ENCODE peak calls at places on chromosomes 2 and 18, in seven cellular contexts. L, W, T, D, S, H and J are unnamed samples.

GRCh38 chr18:4125246-4125938 is 329.7 kb downstream of the DLGAP1 start:
- DNase-seq in L (no peak), W (peak), T (no peak), D (no peak), S (no peak), H (no peak), J (no peak)

GRCh38 chr2:18976112-18976961 is 382.1 kb downstream of the OSR1 start:
- DNase-seq in L (peak), W (peak), T (no peak), D (peak), S (peak), H (no peak), J (no peak)

GRCh38 chr2:9473308-9473984 is 905 bp upstream of the IAH1 start:
- DNase-seq in L (no peak), W (no peak), T (peak), D (no peak), S (no peak), H (peak), J (no peak)

GRCh38 chr18:79199691-79200374 is 130.6 kb downstream of the ATP9B start:
- DNase-seq in L (peak), W (peak), T (no peak), D (no peak), S (peak), H (peak), J (no peak)

GRCh38 chr2:150538582-150539236 is 51.2 kb upstream of the RND3 start:
- DNase-seq in L (peak), W (peak), T (no peak), D (no peak), S (no peak), H (peak), J (no peak)

GRCh38 chr2:15517793-15518192 is 43.3 kb downstream of the NBAS start:
- DNase-seq in L (no peak), W (no peak), T (no peak), D (no peak), S (no peak), H (no peak), J (no peak)

GRCh38 chr18:8261651-8262091 is 347.6 kb upstream of the RAB12 start:
- DNase-seq in L (peak), W (no peak), T (no peak), D (no peak), S (no peak), H (no peak), J (no peak)

GRCh38 chr2:134818321-134818720 is 20.1 kb upstream of the ACMSD start:
- DNase-seq in L (no peak), W (no peak), T (no peak), D (no peak), S (no peak), H (peak), J (no peak)

GRCh38 chr2:105274046-105274445 is 32.5 kb downstream of the GPR45 start:
- DNase-seq in L (no peak), W (peak), T (no peak), D (no peak), S (no peak), H (no peak), J (no peak)

GRCh38 chr2:238158807-238159539 is at the start of gene ERFE:
- DNase-seq in L (no peak), W (peak), T (no peak), D (no peak), S (no peak), H (peak), J (no peak)

GRCh38 chr2:178109813-178110212 is 2.4 kb upstream of the RBM45 start:
- DNase-seq in L (peak), W (peak), T (no peak), D (no peak), S (peak), H (peak), J (no peak)

GRCh38 chr2:71071681-71072398 is 3.4 kb downstream of the NAGK start:
- DNase-seq in L (no peak), W (no peak), T (peak), D (peak), S (no peak), H (peak), J (no peak)

GRCh38 chr2:25688236-25688635 is 14.9 kb upstream of the DTNB start:
- DNase-seq in L (no peak), W (no peak), T (no peak), D (no peak), S (no peak), H (no peak), J (no peak)

GRCh38 chr2:29766191-29766590 is 155.2 kb downstream of the ALK start:
- DNase-seq in L (no peak), W (no peak), T (no peak), D (no peak), S (no peak), H (peak), J (no peak)

GRCh38 chr2:205946226-205946625 is 139.7 kb downstream of the INO80D start:
- DNase-seq in L (no peak), W (no peak), T (no peak), D (no peak), S (no peak), H (no peak), J (no peak)

GRCh38 chr18:9719421-9719981 is 11.4 kb downstream of the RAB31 start:
- DNase-seq in L (no peak), W (peak), T (no peak), D (peak), S (no peak), H (peak), J (peak)

GRCh38 chr2:130824492-130825061 is 12.1 kb upstream of the ARHGEF4 start:
- DNase-seq in L (peak), W (peak), T (no peak), D (no peak), S (peak), H (peak), J (peak)

GRCh38 chr2:121309801-121310200 is 24.8 kb upstream of the TFCP2L1 start:
- DNase-seq in L (peak), W (no peak), T (no peak), D (peak), S (no peak), H (peak), J (peak)

GRCh38 chr2:222448806-222449205 is 24.5 kb downstream of the SGPP2 start:
- DNase-seq in L (peak), W (peak), T (no peak), D (peak), S (no peak), H (no peak), J (no peak)

GRCh38 chr18:60549338-60549960 is 176.9 kb upstream of the MC4R start:
- DNase-seq in L (peak), W (peak), T (no peak), D (no peak), S (peak), H (peak), J (peak)

GRCh38 chr2:141109633-141110032 is 1021.2 kb downstream of the LRP1B start:
- DNase-seq in L (no peak), W (no peak), T (no peak), D (no peak), S (no peak), H (peak), J (peak)

GRCh38 chr2:209596275-209596674 is 172.4 kb downstream of the MAP2 start:
- DNase-seq in L (no peak), W (no peak), T (no peak), D (no peak), S (no peak), H (no peak), J (no peak)

GRCh38 chr18:53441761-53442414 is 782.6 kb downstream of the MBD2 start:
- DNase-seq in L (no peak), W (no peak), T (no peak), D (no peak), S (no peak), H (no peak), J (no peak)

DNA sequence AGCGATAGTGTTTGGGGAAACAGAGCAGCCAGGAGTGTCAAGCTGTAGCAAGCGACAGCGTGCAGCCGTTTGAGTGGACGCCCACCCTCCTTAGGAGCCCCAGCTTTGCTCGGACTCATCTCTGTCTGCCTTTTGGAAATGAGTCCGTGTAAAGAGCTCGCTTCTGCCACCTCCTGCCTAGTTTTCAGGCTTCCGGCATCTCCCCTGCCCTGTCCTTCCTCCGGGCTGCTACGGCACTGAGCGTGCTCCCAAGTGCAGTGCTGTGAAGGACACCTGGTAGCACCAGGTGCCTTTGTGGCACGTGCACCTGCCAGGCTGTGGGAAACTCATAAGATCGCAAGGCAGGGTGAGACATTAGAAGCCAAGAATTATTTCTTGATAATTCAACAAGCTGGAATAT is 117.1 kb downstream of the RNF144A start:
- DNase-seq in L (no peak), W (peak), T (peak), D (peak), S (no peak), H (no peak), J (no peak)
- TF ChIP-seq CTCF in L (no peak), W (no peak), T (no peak), D (no peak), S (no peak), H (no peak), J (peak)

DNA sequence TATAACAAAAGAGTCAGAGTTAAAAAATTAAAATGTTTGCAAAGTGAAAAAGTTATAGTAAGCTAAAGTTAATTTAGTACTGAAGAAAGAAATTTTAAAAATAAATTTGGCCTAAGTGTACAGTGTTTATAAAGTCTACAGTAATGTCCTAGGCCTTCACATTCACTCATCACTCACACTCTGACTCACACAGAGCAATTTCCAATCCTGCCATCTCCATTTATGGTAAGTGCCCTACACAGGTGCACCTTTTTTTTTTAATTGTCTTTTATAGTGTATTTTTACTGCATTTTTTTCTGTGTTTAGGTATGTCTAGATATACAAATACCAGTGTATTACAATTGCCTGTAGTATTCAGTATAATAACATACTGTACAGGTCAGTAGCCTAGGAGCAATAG is 562.9 kb downstream of the PIK3C3 start:
- DNase-seq in L (no peak), W (no peak), T (no peak), D (no peak), S (no peak), H (no peak), J (no peak)
- H3K4me3 ChIP-seq in L (no peak), W (no peak), T (no peak), D (no peak), S (no peak), H (no peak), J (no peak)

GRCh38 chr2:227551804-227552203 is 46.9 kb upstream of the SCYGR2 start:
- DNase-seq in L (no peak), W (no peak), T (no peak), D (no peak), S (no peak), H (no peak), J (no peak)

DNA sequence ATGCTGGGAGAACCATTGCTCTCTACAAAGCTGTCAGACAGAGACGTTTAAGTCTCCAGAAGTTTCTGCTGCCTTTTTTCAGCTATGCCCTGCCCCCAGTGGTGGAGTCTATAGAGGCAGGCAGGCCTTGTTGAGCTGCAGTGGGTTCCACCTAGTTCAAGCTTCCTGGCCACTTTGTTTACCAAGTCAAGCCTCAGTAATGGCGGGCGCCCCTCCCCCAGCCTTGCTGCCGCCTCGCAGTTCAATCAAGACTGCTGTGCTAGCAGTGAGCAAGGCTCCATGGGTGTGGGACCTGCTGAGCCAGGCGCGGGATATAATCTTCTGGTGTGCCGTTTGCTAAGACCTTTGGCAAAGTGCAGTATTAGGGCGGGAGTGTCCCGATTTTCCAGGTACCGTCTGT is 52.7 kb upstream of the SCYGR2 start:
- DNase-seq in L (no peak), W (no peak), T (no peak), D (no peak), S (no peak), H (peak), J (no peak)
- TF ChIP-seq CTCF in L (peak), W (peak), T (no peak), D (no peak), S (peak), H (peak), J (peak)

DNA sequence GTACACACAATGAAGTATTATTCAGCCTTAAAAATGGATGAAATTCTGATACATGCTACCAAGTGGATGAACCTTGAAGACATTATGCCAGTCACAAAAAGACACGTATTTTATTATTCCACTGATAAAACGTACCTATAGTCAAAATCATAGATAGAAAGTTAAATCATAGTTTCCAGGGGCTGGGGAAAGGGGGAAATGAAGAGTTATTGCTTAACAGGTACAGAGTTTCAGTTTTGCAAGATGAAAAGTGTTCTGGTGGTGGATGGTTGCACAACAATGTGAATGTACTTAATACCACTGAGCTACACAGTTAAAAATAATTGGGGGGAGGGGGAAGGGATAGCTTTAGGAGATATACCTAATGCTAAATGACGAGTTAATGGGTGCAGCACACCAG is 279.0 kb upstream of the STON1 start:
- DNase-seq in L (no peak), W (peak), T (no peak), D (no peak), S (no peak), H (peak), J (no peak)
- H3K4me3 ChIP-seq in L (no peak), W (no peak), T (no peak), D (no peak), S (no peak), H (no peak), J (no peak)

GRCh38 chr2:75729861-75730260 is 19.1 kb upstream of the GCFC2 start:
- DNase-seq in L (no peak), W (peak), T (no peak), D (no peak), S (no peak), H (peak), J (no peak)
- TF ChIP-seq CTCF in L (peak), W (peak), T (no peak), D (no peak), S (peak), H (peak), J (peak)

GRCh38 chr2:217941339-217941738 is 61.5 kb downstream of the TNS1 start:
- DNase-seq in L (no peak), W (no peak), T (no peak), D (no peak), S (no peak), H (no peak), J (no peak)
- H3K4me3 ChIP-seq in L (no peak), W (peak), T (no peak), D (peak), S (peak), H (no peak), J (peak)

DNA sequence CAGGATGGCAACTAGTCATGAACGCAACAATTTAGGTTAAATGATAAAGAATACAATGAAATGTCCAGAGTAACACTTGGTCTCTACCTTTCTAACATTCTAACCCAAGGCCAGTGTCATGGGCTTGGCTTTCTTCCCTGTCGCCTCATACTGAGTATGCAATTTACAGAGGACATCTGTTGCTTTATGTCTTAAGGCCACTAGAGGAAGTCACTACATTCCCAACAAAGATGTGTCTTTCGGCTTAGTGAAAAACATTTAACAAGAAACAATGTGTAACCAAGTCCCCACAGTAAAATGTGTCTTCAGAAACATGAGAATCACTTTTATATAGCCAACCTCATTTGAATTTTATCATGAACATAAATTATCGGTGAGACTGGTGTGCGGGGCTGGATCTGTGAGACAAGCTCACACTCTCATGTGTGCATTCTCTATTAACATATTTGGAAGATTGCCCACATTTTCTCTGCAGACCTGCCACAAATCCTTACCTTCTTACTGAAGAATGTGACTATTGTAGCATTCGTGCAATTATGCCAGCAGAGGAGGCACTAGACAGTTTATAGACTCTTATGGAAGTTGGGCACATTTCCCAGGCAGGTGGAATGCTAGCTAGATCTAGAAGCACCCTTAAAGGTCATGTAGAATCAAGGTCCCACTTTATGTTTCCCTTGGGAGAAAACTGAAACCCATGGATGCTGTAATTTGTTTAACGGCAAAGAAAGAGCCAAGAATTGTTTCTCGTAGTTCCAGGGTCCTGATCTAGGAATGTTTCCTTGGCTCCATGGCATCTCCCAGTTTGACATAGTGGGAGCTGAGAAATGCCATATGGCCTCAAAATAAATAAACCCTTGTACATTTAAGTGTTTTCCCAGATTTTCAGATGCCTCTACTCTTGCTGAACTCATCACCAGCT is 101.8 kb downstream of the CD226 start:
- DNase-seq in L (no peak), W (peak), T (no peak), D (no peak), S (no peak), H (no peak), J (no peak)
- TF ChIP-seq CTCF in L (no peak), W (no peak), T (no peak), D (no peak), S (no peak), H (no peak), J (no peak)

DNA sequence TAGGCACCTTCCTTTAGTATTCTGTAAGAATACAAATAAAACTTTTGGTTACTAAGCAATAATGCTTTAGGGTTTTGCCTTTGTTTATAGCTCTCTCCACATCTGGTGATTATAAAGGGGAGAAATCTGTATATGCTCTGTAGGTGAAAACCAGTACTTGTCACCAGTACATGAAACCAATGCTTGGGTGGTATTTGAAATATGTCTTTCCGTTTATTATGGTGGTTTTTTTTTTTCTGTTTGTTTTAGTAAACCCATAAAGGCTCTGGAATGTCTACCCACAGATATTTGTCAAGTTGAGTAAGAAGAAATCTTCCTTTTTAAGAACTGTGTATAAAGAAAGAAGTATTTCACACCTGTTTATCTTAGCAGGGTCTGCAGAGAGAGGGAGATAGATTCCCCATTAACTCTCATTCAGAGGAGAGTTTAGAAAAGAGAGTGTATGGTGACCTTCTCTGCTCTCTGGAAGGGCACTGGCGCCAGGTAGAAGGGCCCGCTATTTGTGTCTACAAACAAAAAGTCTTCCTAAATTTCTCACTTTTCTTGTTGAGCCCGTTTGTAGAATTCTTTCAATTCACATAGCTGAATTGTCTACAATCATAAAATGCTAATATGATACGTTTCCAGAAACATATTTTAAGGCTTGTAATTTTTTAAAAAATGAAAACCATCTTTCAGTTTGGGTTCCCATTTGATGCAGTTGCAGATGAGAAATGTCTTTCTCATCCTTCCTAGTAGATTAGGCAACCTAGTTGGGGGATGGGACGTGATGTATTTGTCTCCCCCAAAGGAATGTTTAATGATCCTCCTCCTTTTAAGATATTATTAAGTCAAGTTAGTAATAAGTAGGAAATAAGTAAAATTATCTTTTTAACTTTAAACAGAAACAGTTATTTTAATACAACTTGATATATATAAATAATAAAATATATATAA is 33.9 kb downstream of the MAP3K20 start:
- DNase-seq in L (peak), W (peak), T (no peak), D (no peak), S (peak), H (peak), J (no peak)
- H3K4me3 ChIP-seq in L (no peak), W (no peak), T (no peak), D (no peak), S (no peak), H (no peak), J (no peak)

GRCh38 chr2:58557166-58557565 is 316.0 kb upstream of the FANCL start:
- DNase-seq in L (no peak), W (no peak), T (no peak), D (no peak), S (no peak), H (no peak), J (no peak)

GRCh38 chr2:58558866-58559265 is 317.7 kb upstream of the FANCL start:
- DNase-seq in L (no peak), W (no peak), T (no peak), D (no peak), S (no peak), H (no peak), J (no peak)

GRCh38 chr2:58553522-58553921 is 312.4 kb upstream of the FANCL start:
- DNase-seq in L (no peak), W (no peak), T (no peak), D (no peak), S (no peak), H (no peak), J (no peak)

GRCh38 chr2:58553937-58554336 is 312.8 kb upstream of the FANCL start:
- DNase-seq in L (no peak), W (no peak), T (no peak), D (no peak), S (no peak), H (peak), J (no peak)
- TF ChIP-seq CTCF in L (peak), W (peak), T (no peak), D (no peak), S (peak), H (peak), J (peak)